ENCODE peak calls at places on chromosomes 12 and 14, in ten cellular contexts. One of them, this sample, is unnamed.

GRCh38 chr12:131702573-131702877 is 8.4 kb upstream of the SFSWAP start:
- DNase-seq in tibial artery: no peak
- DNase-seq in GM12878: no peak
- DNase-seq in CD8-positive, alpha-beta T cell: no peak
- DNase-seq in neural progenitor cell: no peak
- DNase-seq in transverse colon: no peak
- DNase-seq in NB4: no peak
- DNase-seq in lower leg skin: no peak
- DNase-seq in fibroblast of lung: no peak
- DNase-seq in mammary epithelial cell: no peak
- DNase-seq in this sample: no peak

GRCh38 chr12:71576546-71576945 is 87.1 kb downstream of the ZFC3H1 start:
- DNase-seq in fibroblast of lung: no peak
- DNase-seq in GM12878: no peak
- DNase-seq in CD8-positive, alpha-beta T cell: no peak
- DNase-seq in mammary epithelial cell: no peak
- DNase-seq in lower leg skin: no peak
- DNase-seq in transverse colon: no peak
- DNase-seq in neural progenitor cell: no peak
- DNase-seq in tibial artery: no peak
- DNase-seq in NB4: no peak
- DNase-seq in this sample: no peak

GRCh38 chr14:31357279-31357678 is 63.1 kb downstream of the HEATR5A start:
- DNase-seq in lower leg skin: no peak
- DNase-seq in CD8-positive, alpha-beta T cell: no peak
- DNase-seq in tibial artery: no peak
- DNase-seq in neural progenitor cell: no peak
- DNase-seq in fibroblast of lung: no peak
- DNase-seq in GM12878: no peak
- DNase-seq in NB4: no peak
- DNase-seq in mammary epithelial cell: no peak
- DNase-seq in transverse colon: no peak
- DNase-seq in this sample: no peak

GRCh38 chr12:90940872-90941499 is 14.0 kb downstream of the CCER1 start:
- DNase-seq in NB4: peak; percentile 70
- DNase-seq in fibroblast of lung: peak; percentile 87
- DNase-seq in transverse colon: no peak
- DNase-seq in GM12878: no peak
- DNase-seq in lower leg skin: no peak
- DNase-seq in mammary epithelial cell: peak; percentile 32
- DNase-seq in CD8-positive, alpha-beta T cell: no peak
- DNase-seq in tibial artery: no peak
- DNase-seq in neural progenitor cell: peak; percentile 55
- DNase-seq in this sample: peak; percentile 29

GRCh38 chr12:131882804-131883520 is 11.5 kb upstream of the ULK1 start:
- DNase-seq in transverse colon: no peak
- DNase-seq in CD8-positive, alpha-beta T cell: no peak
- DNase-seq in mammary epithelial cell: no peak
- DNase-seq in GM12878: no peak
- DNase-seq in fibroblast of lung: no peak
- DNase-seq in lower leg skin: no peak
- DNase-seq in NB4: peak; percentile 71
- DNase-seq in neural progenitor cell: no peak
- DNase-seq in tibial artery: no peak
- DNase-seq in this sample: no peak

GRCh38 chr12:104801005-104801404 is 157.1 kb downstream of the SLC41A2 start:
- DNase-seq in tibial artery: no peak
- DNase-seq in NB4: no peak
- DNase-seq in fibroblast of lung: no peak
- DNase-seq in mammary epithelial cell: no peak
- DNase-seq in CD8-positive, alpha-beta T cell: no peak
- DNase-seq in GM12878: no peak
- DNase-seq in neural progenitor cell: no peak
- DNase-seq in transverse colon: no peak
- DNase-seq in lower leg skin: no peak
- DNase-seq in this sample: no peak

GRCh38 chr12:57892232-57892987 is 45.9 kb upstream of the CTDSP2 start:
- DNase-seq in fibroblast of lung: no peak
- DNase-seq in mammary epithelial cell: no peak
- DNase-seq in neural progenitor cell: no peak
- DNase-seq in tibial artery: no peak
- DNase-seq in GM12878: no peak
- DNase-seq in NB4: no peak
- DNase-seq in transverse colon: peak; percentile 49
- DNase-seq in CD8-positive, alpha-beta T cell: no peak
- DNase-seq in lower leg skin: no peak
- DNase-seq in this sample: no peak

GRCh38 chr12:42583017-42583416 is 6.5 kb downstream of the PRICKLE1 start:
- DNase-seq in lower leg skin: no peak
- DNase-seq in transverse colon: no peak
- DNase-seq in mammary epithelial cell: no peak
- DNase-seq in fibroblast of lung: no peak
- DNase-seq in GM12878: no peak
- DNase-seq in CD8-positive, alpha-beta T cell: no peak
- DNase-seq in NB4: no peak
- DNase-seq in neural progenitor cell: no peak
- DNase-seq in tibial artery: no peak
- DNase-seq in this sample: no peak

GRCh38 chr14:45251912-45252311 is 1.1 kb downstream of the MIS18BP1 start:
- DNase-seq in GM12878: peak; percentile 67
- DNase-seq in transverse colon: no peak
- DNase-seq in NB4: peak; percentile 88
- DNase-seq in neural progenitor cell: peak; percentile 5
- DNase-seq in lower leg skin: no peak
- DNase-seq in CD8-positive, alpha-beta T cell: no peak
- DNase-seq in fibroblast of lung: peak; percentile 29
- DNase-seq in mammary epithelial cell: peak; percentile 21
- DNase-seq in tibial artery: no peak
- DNase-seq in this sample: no peak

GRCh38 chr14:54651649-54652048 is 84.7 kb downstream of the SAMD4A start:
- DNase-seq in transverse colon: no peak
- DNase-seq in mammary epithelial cell: peak; percentile 40
- DNase-seq in fibroblast of lung: no peak
- DNase-seq in tibial artery: no peak
- DNase-seq in CD8-positive, alpha-beta T cell: no peak
- DNase-seq in NB4: no peak
- DNase-seq in GM12878: no peak
- DNase-seq in lower leg skin: no peak
- DNase-seq in neural progenitor cell: no peak
- DNase-seq in this sample: no peak

GRCh38 chr14:54652890-54653201 is 85.9 kb downstream of the SAMD4A start:
- DNase-seq in GM12878: no peak
- DNase-seq in tibial artery: no peak
- DNase-seq in NB4: no peak
- DNase-seq in transverse colon: no peak
- DNase-seq in neural progenitor cell: no peak
- DNase-seq in CD8-positive, alpha-beta T cell: no peak
- DNase-seq in fibroblast of lung: no peak
- DNase-seq in lower leg skin: no peak
- DNase-seq in mammary epithelial cell: no peak
- DNase-seq in this sample: no peak

GRCh38 chr14:54650331-54651017 is 83.5 kb downstream of the SAMD4A start:
- DNase-seq in fibroblast of lung: peak; percentile 69
- DNase-seq in transverse colon: peak; percentile 34
- DNase-seq in NB4: no peak
- DNase-seq in lower leg skin: peak; percentile 94
- DNase-seq in CD8-positive, alpha-beta T cell: no peak
- DNase-seq in GM12878: no peak
- DNase-seq in neural progenitor cell: no peak
- DNase-seq in mammary epithelial cell: peak; percentile 75
- DNase-seq in tibial artery: peak; percentile 87
- DNase-seq in this sample: no peak

GRCh38 chr14:54652188-54652889 is 85.4 kb downstream of the SAMD4A start:
- DNase-seq in fibroblast of lung: peak; percentile 99
- DNase-seq in NB4: no peak
- DNase-seq in transverse colon: peak; percentile 68
- DNase-seq in GM12878: no peak
- DNase-seq in lower leg skin: peak; percentile 96
- DNase-seq in mammary epithelial cell: peak; percentile 98
- DNase-seq in neural progenitor cell: peak; percentile 65
- DNase-seq in tibial artery: peak; percentile 93
- DNase-seq in CD8-positive, alpha-beta T cell: no peak
- DNase-seq in this sample: peak; percentile 99

DNA sequence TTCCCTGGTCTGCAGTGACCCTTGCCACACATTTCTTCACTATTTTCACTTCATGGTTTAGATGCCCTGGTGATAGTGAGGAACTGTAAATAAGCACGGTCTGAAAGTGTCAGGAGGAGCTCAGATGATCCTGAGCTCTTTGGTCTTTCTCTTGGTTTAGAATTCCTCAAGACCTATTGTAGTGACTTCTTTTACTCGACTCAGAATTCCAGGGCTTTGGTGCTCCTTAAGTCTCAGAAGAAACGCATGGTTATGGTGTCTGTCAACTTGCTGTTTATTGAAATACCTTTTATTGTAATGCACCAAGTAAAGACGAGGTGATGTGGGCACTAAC is 84.1 kb downstream of the SAMD4A start:
- DNase-seq in neural progenitor cell: no peak
- DNase-seq in lower leg skin: no peak
- DNase-seq in mammary epithelial cell: no peak
- DNase-seq in CD8-positive, alpha-beta T cell: no peak
- DNase-seq in fibroblast of lung: no peak
- DNase-seq in tibial artery: no peak
- DNase-seq in transverse colon: no peak
- DNase-seq in NB4: no peak
- DNase-seq in GM12878: no peak
- DNase-seq in this sample: no peak
- H3K4me3 ChIP-seq in neural progenitor cell: no peak overlapping the region
- H3K4me3 ChIP-seq in lower leg skin: no peak overlapping the region
- H3K4me3 ChIP-seq in mammary epithelial cell: no peak overlapping the region
- H3K4me3 ChIP-seq in CD8-positive, alpha-beta T cell: no peak overlapping the region
- H3K4me3 ChIP-seq in fibroblast of lung: no peak overlapping the region
- H3K4me3 ChIP-seq in tibial artery: no peak overlapping the region
- H3K4me3 ChIP-seq in transverse colon: no peak overlapping the region
- H3K4me3 ChIP-seq in NB4: no peak overlapping the region
- H3K4me3 ChIP-seq in GM12878: no peak overlapping the region
- H3K4me3 ChIP-seq in this sample: no peak overlapping the region

GRCh38 chr14:105987563-105987962 is 461.2 kb downstream of the TMEM121 start:
- DNase-seq in lower leg skin: peak; percentile 59
- DNase-seq in fibroblast of lung: no peak
- DNase-seq in mammary epithelial cell: no peak
- DNase-seq in transverse colon: no peak
- DNase-seq in GM12878: no peak
- DNase-seq in CD8-positive, alpha-beta T cell: no peak
- DNase-seq in tibial artery: no peak
- DNase-seq in NB4: peak; percentile 57
- DNase-seq in neural progenitor cell: no peak
- DNase-seq in this sample: no peak
- TF ChIP-seq CTCF in lower leg skin: no peak
- TF ChIP-seq CTCF in fibroblast of lung: no peak
- TF ChIP-seq CTCF in mammary epithelial cell: no peak
- TF ChIP-seq CTCF in transverse colon: no peak
- TF ChIP-seq CTCF in GM12878: no peak
- TF ChIP-seq CTCF in CD8-positive, alpha-beta T cell: no peak
- TF ChIP-seq CTCF in tibial artery: no peak
- TF ChIP-seq CTCF in NB4: no peak
- TF ChIP-seq CTCF in neural progenitor cell: no peak
- TF ChIP-seq CTCF in this sample: no peak

GRCh38 chr14:38124496-38124895 is 83.2 kb upstream of the SSTR1 start:
- DNase-seq in neural progenitor cell: no peak
- DNase-seq in GM12878: no peak
- DNase-seq in mammary epithelial cell: no peak
- DNase-seq in tibial artery: no peak
- DNase-seq in NB4: no peak
- DNase-seq in transverse colon: no peak
- DNase-seq in fibroblast of lung: no peak
- DNase-seq in CD8-positive, alpha-beta T cell: no peak
- DNase-seq in lower leg skin: no peak
- DNase-seq in this sample: no peak

GRCh38 chr14:38128640-38129039 is 79.1 kb upstream of the SSTR1 start:
- DNase-seq in lower leg skin: no peak
- DNase-seq in transverse colon: no peak
- DNase-seq in fibroblast of lung: no peak
- DNase-seq in CD8-positive, alpha-beta T cell: no peak
- DNase-seq in NB4: no peak
- DNase-seq in tibial artery: no peak
- DNase-seq in neural progenitor cell: no peak
- DNase-seq in GM12878: no peak
- DNase-seq in mammary epithelial cell: no peak
- DNase-seq in this sample: no peak

GRCh38 chr14:38127784-38128183 is 79.9 kb upstream of the SSTR1 start:
- DNase-seq in lower leg skin: no peak
- DNase-seq in NB4: no peak
- DNase-seq in tibial artery: no peak
- DNase-seq in GM12878: no peak
- DNase-seq in neural progenitor cell: no peak
- DNase-seq in transverse colon: no peak
- DNase-seq in fibroblast of lung: peak; percentile 30
- DNase-seq in mammary epithelial cell: no peak
- DNase-seq in CD8-positive, alpha-beta T cell: no peak
- DNase-seq in this sample: no peak

GRCh38 chr14:38127356-38127755 is 80.3 kb upstream of the SSTR1 start:
- DNase-seq in fibroblast of lung: no peak
- DNase-seq in neural progenitor cell: no peak
- DNase-seq in GM12878: no peak
- DNase-seq in NB4: no peak
- DNase-seq in mammary epithelial cell: no peak
- DNase-seq in CD8-positive, alpha-beta T cell: no peak
- DNase-seq in transverse colon: no peak
- DNase-seq in tibial artery: no peak
- DNase-seq in lower leg skin: no peak
- DNase-seq in this sample: no peak

GRCh38 chr14:38125484-38125912 is 82.2 kb upstream of the SSTR1 start:
- DNase-seq in lower leg skin: no peak
- DNase-seq in NB4: no peak
- DNase-seq in GM12878: no peak
- DNase-seq in tibial artery: no peak
- DNase-seq in CD8-positive, alpha-beta T cell: no peak
- DNase-seq in neural progenitor cell: no peak
- DNase-seq in transverse colon: no peak
- DNase-seq in fibroblast of lung: no peak
- DNase-seq in mammary epithelial cell: no peak
- DNase-seq in this sample: no peak
- H3K4me3 ChIP-seq in lower leg skin: no peak overlapping the region
- H3K4me3 ChIP-seq in NB4: no peak overlapping the region
- H3K4me3 ChIP-seq in GM12878: no peak overlapping the region
- H3K4me3 ChIP-seq in tibial artery: no peak overlapping the region
- H3K4me3 ChIP-seq in CD8-positive, alpha-beta T cell: no peak overlapping the region
- H3K4me3 ChIP-seq in neural progenitor cell: no peak overlapping the region
- H3K4me3 ChIP-seq in transverse colon: no peak overlapping the region
- H3K4me3 ChIP-seq in fibroblast of lung: no peak overlapping the region
- H3K4me3 ChIP-seq in mammary epithelial cell: no peak overlapping the region
- H3K4me3 ChIP-seq in this sample: no peak overlapping the region

DNA sequence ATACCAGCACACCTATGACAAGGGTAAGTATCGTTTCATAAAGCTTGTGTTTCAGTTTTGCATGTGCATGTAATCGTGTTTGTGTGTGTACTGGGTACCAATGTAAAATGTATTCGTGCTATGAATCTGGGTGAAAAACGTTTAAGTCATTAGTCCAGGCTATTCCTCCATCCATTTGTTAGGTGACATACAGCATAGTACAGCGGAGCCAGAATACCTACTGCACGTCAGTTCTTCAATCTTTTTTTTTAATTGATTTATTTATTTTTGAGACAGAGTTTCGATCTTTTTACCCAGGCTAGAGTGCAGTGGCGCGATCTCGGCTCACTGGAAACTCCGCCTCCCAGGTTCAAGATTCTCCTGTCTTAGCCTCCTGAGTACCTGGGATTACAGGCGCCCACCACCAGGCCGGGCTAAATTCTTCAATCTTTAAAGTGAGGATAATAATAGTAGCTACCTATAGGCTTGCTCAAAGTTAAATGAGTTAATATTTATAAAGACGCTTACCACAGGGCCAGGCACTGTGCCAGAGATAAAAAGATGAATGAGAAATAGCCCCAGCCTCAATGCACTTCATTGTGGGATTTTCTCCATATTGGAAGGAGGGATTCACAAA is 647 bp upstream of the RPS26 start:
- DNase-seq in transverse colon: no peak
- DNase-seq in NB4: no peak
- DNase-seq in mammary epithelial cell: peak; percentile 2
- DNase-seq in GM12878: no peak
- DNase-seq in CD8-positive, alpha-beta T cell: no peak
- DNase-seq in lower leg skin: no peak
- DNase-seq in fibroblast of lung: no peak
- DNase-seq in tibial artery: no peak
- DNase-seq in neural progenitor cell: no peak
- DNase-seq in this sample: no peak
- TF ChIP-seq CTCF in transverse colon: no peak
- TF ChIP-seq CTCF in NB4: no peak
- TF ChIP-seq CTCF in mammary epithelial cell: no peak
- TF ChIP-seq CTCF in GM12878: no peak
- TF ChIP-seq CTCF in CD8-positive, alpha-beta T cell: no peak
- TF ChIP-seq CTCF in lower leg skin: no peak
- TF ChIP-seq CTCF in fibroblast of lung: no peak
- TF ChIP-seq CTCF in tibial artery: no peak
- TF ChIP-seq CTCF in neural progenitor cell: no peak
- TF ChIP-seq CTCF in this sample: no peak